ENCODE peak calls at places on chromosomes 16 and 17, in seven cellular contexts. F, B, X, K, Y, D and L are unnamed samples.

GRCh38 chr17:17420561-17421269 is 56.1 kb upstream of the MED9 start:
- DNase-seq in K (no peak), B (no peak), X (no peak), Y (no peak), F (no peak), D (no peak), L (no peak)

GRCh38 chr17:63488851-63489250 is 12.0 kb downstream of the ACE start:
- DNase-seq in F (no peak), Y (no peak), X (no peak), K (no peak), D (no peak), B (no peak), L (no peak)

GRCh38 chr17:50205931-50206505 is 4.6 kb upstream of the COL1A1 start:
- DNase-seq in F (no peak), D (no peak), Y (peak; percentile 42), X (no peak), K (no peak), B (no peak), L (no peak)

GRCh38 chr17:75832164-75832651 is 12.0 kb downstream of the UNC13D start:
- DNase-seq in D (peak; percentile 55), B (no peak), K (no peak), X (no peak), Y (no peak), F (no peak), L (no peak)

GRCh38 chr16:30091474-30092372 is at the start of gene TBX6:
- DNase-seq in K (peak; percentile 68), F (peak; percentile 85), D (peak; percentile 84), B (peak; percentile 95), Y (peak; percentile 95), X (peak; percentile 87), L (peak; percentile 90)

GRCh38 chr16:3580686-3581085 is 3.5 kb upstream of the NLRC3 start:
- DNase-seq in B (no peak), Y (no peak), X (no peak), D (no peak), K (no peak), F (no peak), L (no peak)

GRCh38 chr16:69709456-69710084 is 16.8 kb downstream of the NQO1 start:
- DNase-seq in B (peak; percentile 79), D (peak; percentile 60), Y (no peak), K (no peak), F (no peak), X (no peak), L (peak; percentile 80)

GRCh38 chr17:40605301-40605700 is 40.0 kb upstream of the CCR7 start:
- DNase-seq in D (no peak), F (no peak), Y (no peak), X (no peak), K (no peak), B (no peak), L (no peak)

GRCh38 chr17:78301821-78302213 is 58.1 kb downstream of the SOCS3 start:
- DNase-seq in Y (no peak), D (no peak), B (no peak), K (no peak), X (no peak), F (no peak), L (no peak)

GRCh38 chr17:81666092-81666341 is 388 bp downstream of the OXLD1 start:
- DNase-seq in X (no peak), K (no peak), Y (no peak), F (no peak), D (no peak), B (no peak), L (no peak)

GRCh38 chr16:13056607-13057006 is 155.2 kb downstream of the SHISA9 start:
- DNase-seq in D (no peak), B (no peak), X (no peak), F (no peak), K (no peak), Y (no peak), L (no peak)

GRCh38 chr17:7058831-7059447 is 15.0 kb upstream of the SLC16A11 start:
- DNase-seq in Y (no peak), K (no peak), X (no peak), F (no peak), B (no peak), D (peak; percentile 57), L (no peak)

GRCh38 chr16:14102925-14103720 is 32.0 kb downstream of the MRTFB start:
- DNase-seq in F (no peak), K (no peak), Y (no peak), B (no peak), X (no peak), D (no peak), L (no peak)